ENCODE peak calls at places on chromosome 3, in ten cellular contexts. E, J, I, Q, F, Z, P, U, L and M are unnamed samples.

GRCh38 chr3:189622629-189623028 is 8.6 kb upstream of the TP63 start:
- DNase-seq in I (no peak), F (no peak), P (no peak), E (no peak), U (no peak), L (no peak), J (no peak), Q (no peak), Z (no peak), M (no peak)

GRCh38 chr3:176352716-176353334 is 844.5 kb downstream of the TBL1XR1 start:
- DNase-seq in F (no peak), P (no peak), Z (no peak), L (no peak), I (no peak), E (no peak), U (peak; percentile 2), J (no peak), Q (no peak), M (no peak)

GRCh38 chr3:149377408-149378111 is at the start of gene TM4SF1:
- DNase-seq in Z (no peak), J (peak; percentile 69), I (peak; percentile 67), E (no peak), Q (peak; percentile 71), F (peak; percentile 98), U (peak; percentile 99), L (no peak), P (no peak), M (no peak)

GRCh38 chr3:138197058-138197457 is 10.0 kb downstream of the ARMC8 start:
- DNase-seq in Z (peak; percentile 40), P (peak; percentile 11), L (peak; percentile 52), Q (no peak), I (no peak), U (peak; percentile 56), E (peak; percentile 21), J (no peak), F (no peak), M (peak; percentile 42)

GRCh38 chr3:42053476-42053875 is 37.7 kb upstream of the TRAK1 start:
- DNase-seq in J (no peak), L (no peak), P (no peak), Z (no peak), I (no peak), Q (peak; percentile 20), F (no peak), E (no peak), U (no peak), M (no peak)

GRCh38 chr3:170862618-170863374 is 7.2 kb downstream of the RPL22L1 start:
- DNase-seq in J (no peak), P (no peak), E (no peak), Z (no peak), L (no peak), U (no peak), F (no peak), I (no peak), Q (no peak), M (no peak)

GRCh38 chr3:16468114-16469098 is 45.1 kb downstream of the RFTN1 start:
- DNase-seq in L (no peak), U (no peak), P (no peak), F (no peak), E (no peak), Z (no peak), J (no peak), I (no peak), Q (peak; percentile 35), M (no peak)

GRCh38 chr3:4440951-4441350 is 26.1 kb downstream of the SUMF1 start:
- DNase-seq in L (no peak), I (no peak), Q (no peak), P (no peak), E (no peak), Z (no peak), U (no peak), J (no peak), F (no peak), M (no peak)

GRCh38 chr3:182682263-182683229 is 110.8 kb upstream of the ATP11B start:
- DNase-seq in Z (peak; percentile 87), F (peak; percentile 73), I (peak; percentile 75), J (peak; percentile 42), E (peak; percentile 84), U (peak; percentile 57), P (peak; percentile 53), L (peak; percentile 62), Q (no peak), M (peak; percentile 80)

GRCh38 chr3:129226374-129226773 is 23.0 kb upstream of the COPG1 start:
- DNase-seq in P (peak; percentile 51), J (no peak), Q (peak; percentile 98), L (no peak), F (peak; percentile 94), Z (no peak), U (peak; percentile 93), E (no peak), I (peak; percentile 80), M (no peak)

GRCh38 chr3:154304936-154305335 is 19.4 kb downstream of the DHX36 start:
- DNase-seq in I (no peak), F (no peak), Q (no peak), E (no peak), P (no peak), U (no peak), L (no peak), Z (no peak), J (no peak), M (no peak)

GRCh38 chr3:197270558-197271317 is 27.7 kb downstream of the DLG1 start:
- DNase-seq in L (no peak), J (no peak), F (no peak), I (no peak), Z (no peak), E (no peak), P (no peak), Q (no peak), U (peak; percentile 47), M (no peak)

GRCh38 chr3:13234155-13234505 is 160.9 kb upstream of the IQSEC1 start:
- DNase-seq in I (no peak), F (peak; percentile 46), P (no peak), U (no peak), J (no peak), E (no peak), L (no peak), Z (no peak), Q (no peak), M (no peak)

GRCh38 chr3:30643763-30644462 is 37.5 kb downstream of the TGFBR2 start:
- DNase-seq in E (peak; percentile 20), U (no peak), F (no peak), I (no peak), J (no peak), P (no peak), L (no peak), Z (no peak), Q (no peak), M (no peak)

DNA sequence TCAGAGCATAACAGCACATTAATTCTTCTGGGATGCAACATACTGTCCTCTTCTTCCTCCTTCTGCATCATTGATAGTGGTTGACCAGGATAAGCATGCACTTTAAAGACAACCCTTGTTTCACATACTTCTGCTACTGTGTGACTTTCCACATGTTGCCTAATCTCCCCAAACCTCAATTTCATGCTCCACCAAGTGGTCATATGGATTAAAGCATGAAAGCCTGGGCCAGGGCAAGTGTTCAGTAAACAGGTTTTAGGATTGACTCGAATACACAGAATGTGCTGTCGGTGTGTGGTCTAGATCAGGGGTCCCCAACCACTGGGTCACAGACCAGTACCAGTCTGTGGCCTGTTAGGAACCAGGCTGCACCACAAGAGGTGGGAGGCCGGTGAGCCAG is 22.5 kb upstream of the BFSP2 start:
- DNase-seq in E (peak; percentile 47), I (no peak), Q (no peak), Z (no peak), L (no peak), J (no peak), U (peak; percentile 64), P (no peak), F (peak; percentile 94), M (peak; percentile 32)
- TF ChIP-seq CTCF in E (peak; percentile 36), I (peak; percentile 28), Q (peak; percentile 63), Z (peak; percentile 20), L (peak; percentile 55), J (no peak), U (peak; percentile 64), P (peak; percentile 53), F (peak; percentile 60), M (no peak)

DNA sequence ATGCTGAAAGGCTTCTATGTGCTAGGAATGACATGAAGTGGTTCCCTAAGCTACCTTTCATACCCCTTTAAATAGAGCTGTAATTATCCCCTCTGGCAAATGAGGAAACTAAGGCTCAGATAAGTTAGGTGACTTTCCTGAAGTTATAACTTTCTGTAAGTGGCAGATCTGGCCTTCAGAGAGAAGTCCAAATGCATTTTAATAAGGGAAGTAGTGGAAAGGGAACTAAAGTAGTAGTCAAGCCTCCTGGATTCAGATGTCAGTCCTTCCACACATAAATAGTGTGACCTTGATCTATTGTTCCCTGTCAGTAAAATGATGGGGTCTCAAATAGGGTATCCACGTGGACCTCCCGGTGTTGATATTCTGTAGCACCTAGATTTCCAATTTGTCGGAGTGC is 277.7 kb downstream of the EDEM1 start:
- DNase-seq in Q (no peak), J (no peak), I (no peak), U (no peak), F (no peak), Z (no peak), E (no peak), P (no peak), L (no peak), M (no peak)
- TF ChIP-seq CTCF in Q (no peak), J (no peak), I (no peak), U (no peak), F (no peak), Z (no peak), E (no peak), P (no peak), L (no peak), M (no peak)

DNA sequence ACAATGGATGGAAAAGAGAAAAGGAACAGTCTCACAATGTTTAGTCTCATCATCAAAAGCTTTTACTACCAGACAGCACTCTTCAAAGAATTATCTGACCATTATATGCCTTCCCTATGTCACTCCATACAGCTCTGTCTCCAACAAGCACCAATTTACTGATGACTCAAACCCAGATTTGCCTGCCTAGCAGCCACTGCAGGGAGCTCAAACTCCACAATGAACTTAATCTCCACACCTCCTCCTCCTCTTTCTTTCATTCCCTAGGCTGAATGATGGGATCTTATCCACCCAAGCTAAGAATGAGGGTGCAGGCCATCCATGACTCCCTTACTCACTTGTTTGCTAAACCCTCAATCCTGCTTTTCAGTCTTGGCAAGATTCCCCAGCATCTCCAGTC is 45.5 kb downstream of the NBEAL2 start:
- DNase-seq in P (no peak), J (no peak), I (no peak), F (peak; percentile 58), Q (no peak), U (peak; percentile 52), L (no peak), Z (no peak), E (no peak), M (no peak)
- TF ChIP-seq CTCF in P (no peak), J (no peak), I (no peak), F (peak; percentile 40), Q (no peak), U (no peak), L (no peak), Z (no peak), E (no peak), M (no peak)

DNA sequence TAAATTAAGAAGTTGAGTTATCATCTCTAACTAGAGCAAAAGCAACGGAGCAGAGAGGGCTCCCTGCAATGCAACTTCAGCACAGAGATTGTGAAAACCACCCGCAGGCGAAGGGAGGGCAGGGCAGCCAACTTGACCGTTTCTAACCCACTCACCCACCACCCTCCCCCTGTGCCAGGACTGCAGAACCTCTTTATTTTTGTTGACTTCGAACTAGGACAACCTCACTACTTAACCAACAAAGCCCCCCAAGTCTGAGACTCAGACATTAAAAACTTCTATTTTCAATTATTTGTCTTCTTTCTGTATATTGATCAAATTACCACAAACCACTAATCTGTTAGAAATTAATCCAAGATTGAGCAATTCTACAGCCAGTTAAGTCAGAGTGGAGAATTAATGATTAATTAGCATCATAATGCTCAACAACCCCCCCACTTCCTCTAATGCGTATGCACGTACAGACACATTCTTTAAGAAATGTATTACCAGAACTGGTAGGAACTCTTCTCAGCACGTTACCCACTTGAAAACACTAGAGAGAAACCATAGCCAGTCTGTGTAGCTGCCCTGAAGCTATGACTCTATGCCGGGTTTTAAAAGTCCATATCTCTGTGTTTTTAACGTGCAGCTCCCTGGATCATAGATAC is 2.0 kb downstream of the MGLL start:
- DNase-seq in J (no peak), P (no peak), I (peak; percentile 80), E (peak; percentile 44), U (peak; percentile 65), L (no peak), F (peak; percentile 92), Q (no peak), Z (no peak), M (no peak)
- TF ChIP-seq CTCF in J (no peak), P (no peak), I (no peak), E (peak; percentile 10), U (peak; percentile 14), L (no peak), F (peak; percentile 23), Q (peak; percentile 18), Z (no peak), M (no peak)